ENCODE peak calls at places on chromosomes 1 and 21, in four cellular contexts. One of them, this sample, is unnamed.

GRCh38 chr1:84689514-84690396 is 506 bp downstream of the SSX2IP start:
- DNase-seq in HepG2: peak
- DNase-seq in WTC11: peak
- DNase-seq in A549: peak
- DNase-seq in this sample: no peak

GRCh38 chr1:29324771-29325351 is 88.5 kb downstream of the PTPRU start:
- DNase-seq in WTC11: peak
- DNase-seq in A549: no peak
- DNase-seq in HepG2: no peak
- DNase-seq in this sample: peak

GRCh38 chr1:63157085-63157484 is 165.3 kb upstream of the FOXD3 start:
- DNase-seq in WTC11: no peak
- DNase-seq in A549: no peak
- DNase-seq in HepG2: no peak
- DNase-seq in this sample: no peak

GRCh38 chr1:77282187-77282865 is 507 bp downstream of the AK5 start:
- DNase-seq in WTC11: peak
- DNase-seq in HepG2: no peak
- DNase-seq in A549: peak
- DNase-seq in this sample: no peak

GRCh38 chr1:200473698-200474371 is 64.0 kb upstream of the ZNF281 start:
- DNase-seq in A549: no peak
- DNase-seq in WTC11: no peak
- DNase-seq in HepG2: no peak
- DNase-seq in this sample: no peak

GRCh38 chr1:27616441-27616840 is 12.5 kb upstream of the AHDC1 start:
- DNase-seq in HepG2: no peak
- DNase-seq in WTC11: no peak
- DNase-seq in A549: no peak
- DNase-seq in this sample: no peak

GRCh38 chr1:192788184-192788583 is 20.7 kb upstream of the RGS2 start:
- DNase-seq in WTC11: no peak
- DNase-seq in A549: peak
- DNase-seq in HepG2: no peak
- DNase-seq in this sample: peak

GRCh38 chr1:245441699-245442098 is 286.9 kb downstream of the KIF26B start:
- DNase-seq in WTC11: no peak
- DNase-seq in A549: no peak
- DNase-seq in HepG2: no peak
- DNase-seq in this sample: no peak

GRCh38 chr1:41495171-41495948 is 10.9 kb upstream of the EDN2 start:
- DNase-seq in WTC11: peak
- DNase-seq in HepG2: peak
- DNase-seq in A549: peak
- DNase-seq in this sample: peak

GRCh38 chr1:235246022-235246948 is 81.7 kb downstream of the ARID4B start:
- DNase-seq in A549: no peak
- DNase-seq in HepG2: no peak
- DNase-seq in WTC11: no peak
- DNase-seq in this sample: no peak

GRCh38 chr1:110060034-110060661 is 10.3 kb downstream of the ALX3 start:
- DNase-seq in WTC11: peak
- DNase-seq in A549: peak
- DNase-seq in HepG2: peak
- DNase-seq in this sample: peak

GRCh38 chr1:245773344-245773743 is 618.6 kb downstream of the KIF26B start:
- DNase-seq in HepG2: no peak
- DNase-seq in A549: no peak
- DNase-seq in WTC11: no peak
- DNase-seq in this sample: no peak

GRCh38 chr1:12757836-12758235 is 11.8 kb downstream of the CFAP107 start:
- DNase-seq in HepG2: no peak
- DNase-seq in A549: no peak
- DNase-seq in WTC11: no peak
- DNase-seq in this sample: no peak

GRCh38 chr1:155309423-155310021 is 856 bp downstream of the FDPS start:
- DNase-seq in A549: peak
- DNase-seq in WTC11: no peak
- DNase-seq in HepG2: no peak
- DNase-seq in this sample: peak

GRCh38 chr1:56187410-56187809 is 392.0 kb downstream of the PLPP3 start:
- DNase-seq in HepG2: no peak
- DNase-seq in WTC11: no peak
- DNase-seq in A549: no peak
- DNase-seq in this sample: no peak

GRCh38 chr1:24089743-24090555 is 22.0 kb downstream of the MYOM3 start:
- DNase-seq in HepG2: no peak
- DNase-seq in A549: no peak
- DNase-seq in WTC11: no peak
- DNase-seq in this sample: no peak

GRCh38 chr1:58885998-58886397 is 102.2 kb upstream of the JUN start:
- DNase-seq in WTC11: no peak
- DNase-seq in HepG2: no peak
- DNase-seq in A549: no peak
- DNase-seq in this sample: no peak

GRCh38 chr1:115975569-115976061 is 698 bp upstream of the SLC22A15 start:
- DNase-seq in A549: no peak
- DNase-seq in WTC11: no peak
- DNase-seq in HepG2: no peak
- DNase-seq in this sample: no peak

GRCh38 chr1:18849252-18849651 is 10.2 kb downstream of the TAS1R2 start:
- DNase-seq in HepG2: no peak
- DNase-seq in A549: no peak
- DNase-seq in WTC11: no peak
- DNase-seq in this sample: no peak

GRCh38 chr1:222286039-222286438 is 261.9 kb downstream of the HHIPL2 start:
- DNase-seq in WTC11: no peak
- DNase-seq in HepG2: no peak
- DNase-seq in A549: no peak
- DNase-seq in this sample: no peak

GRCh38 chr1:85438353-85438752 is 26.6 kb downstream of the DDAH1 start:
- DNase-seq in HepG2: peak
- DNase-seq in A549: no peak
- DNase-seq in WTC11: no peak
- DNase-seq in this sample: no peak

GRCh38 chr21:35885942-35886541 is 174.3 kb downstream of the SETD4 start:
- DNase-seq in WTC11: no peak
- DNase-seq in A549: no peak
- DNase-seq in HepG2: peak
- DNase-seq in this sample: no peak

GRCh38 chr1:205547932-205548827 is 43.7 kb downstream of the CDK18 start:
- DNase-seq in WTC11: no peak
- DNase-seq in HepG2: no peak
- DNase-seq in A549: no peak
- DNase-seq in this sample: no peak

GRCh38 chr1:156319664-156320063 is 18.4 kb downstream of the CCT3 start:
- DNase-seq in HepG2: peak
- DNase-seq in A549: peak
- DNase-seq in WTC11: no peak
- DNase-seq in this sample: no peak

GRCh38 chr1:74485622-74486021 is 26.8 kb downstream of the LRRC53 start:
- DNase-seq in A549: no peak
- DNase-seq in HepG2: no peak
- DNase-seq in WTC11: no peak
- DNase-seq in this sample: no peak

GRCh38 chr1:185318431-185319151 is 1.5 kb upstream of the IVNS1ABP start:
- DNase-seq in WTC11: no peak
- DNase-seq in A549: no peak
- DNase-seq in HepG2: no peak
- DNase-seq in this sample: peak

GRCh38 chr1:183932412-183932811 is 105.1 kb downstream of the COLGALT2 start:
- DNase-seq in A549: no peak
- DNase-seq in WTC11: no peak
- DNase-seq in HepG2: no peak
- DNase-seq in this sample: no peak

GRCh38 chr1:210099921-210100320 is 132.7 kb upstream of the SERTAD4 start:
- DNase-seq in WTC11: no peak
- DNase-seq in HepG2: no peak
- DNase-seq in A549: no peak
- DNase-seq in this sample: no peak

GRCh38 chr1:87113313-87113712 is 198.9 kb downstream of the HS2ST1 start:
- DNase-seq in A549: no peak
- DNase-seq in WTC11: no peak
- DNase-seq in HepG2: no peak
- DNase-seq in this sample: no peak

GRCh38 chr1:220891221-220892085 is 12.2 kb downstream of the HLX start:
- DNase-seq in HepG2: no peak
- DNase-seq in A549: no peak
- DNase-seq in WTC11: no peak
- DNase-seq in this sample: no peak

GRCh38 chr1:220894025-220894923 is 15.0 kb downstream of the HLX start:
- DNase-seq in WTC11: peak
- DNase-seq in HepG2: no peak
- DNase-seq in A549: no peak
- DNase-seq in this sample: no peak

GRCh38 chr1:220892086-220892376 is 12.8 kb downstream of the HLX start:
- DNase-seq in WTC11: no peak
- DNase-seq in HepG2: no peak
- DNase-seq in A549: no peak
- DNase-seq in this sample: no peak

GRCh38 chr1:220893701-220894024 is 14.4 kb downstream of the HLX start:
- DNase-seq in WTC11: no peak
- DNase-seq in A549: no peak
- DNase-seq in HepG2: no peak
- DNase-seq in this sample: no peak

DNA sequence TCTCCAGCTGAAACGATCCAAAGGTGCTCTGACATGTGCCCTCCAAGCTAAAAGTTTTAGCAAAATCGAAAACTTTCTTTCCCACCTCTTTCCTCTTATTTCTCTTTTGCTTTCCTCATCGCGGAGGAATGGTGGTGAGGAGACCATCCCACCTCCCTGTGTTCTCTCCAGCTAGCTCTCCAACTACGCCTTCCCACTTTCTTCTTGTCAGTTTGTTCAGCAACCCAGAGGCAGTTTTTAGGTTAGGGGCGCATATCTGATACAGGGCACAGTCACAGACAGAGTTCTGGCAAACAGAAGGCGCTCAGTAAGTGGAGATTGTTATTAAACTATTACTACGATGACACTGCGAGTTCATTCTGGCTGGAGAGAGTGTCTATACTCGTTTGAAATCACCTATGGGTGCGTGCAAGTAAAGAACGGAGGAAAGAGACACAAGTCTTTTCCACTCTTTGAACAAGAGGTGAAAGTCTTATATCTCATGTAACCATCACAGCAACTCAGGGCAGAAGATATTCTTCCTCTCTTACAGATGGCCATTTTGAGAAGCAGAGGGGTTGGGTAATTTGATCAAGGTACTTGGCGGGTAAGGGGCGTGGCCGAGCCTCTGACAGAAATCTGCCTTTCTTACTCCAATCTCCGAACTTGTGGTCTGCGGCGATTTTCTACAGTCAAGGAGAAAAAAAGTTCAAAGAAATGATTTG is 13.9 kb downstream of the HLX start:
- DNase-seq in HepG2: no peak
- DNase-seq in A549: no peak
- DNase-seq in WTC11: peak
- DNase-seq in this sample: no peak
- TF ChIP-seq NR3C1 in HepG2: no peak
- TF ChIP-seq NR3C1 in A549: no peak
- TF ChIP-seq NR3C1 in WTC11: no peak
- TF ChIP-seq NR3C1 in this sample: no peak

GRCh38 chr1:224736619-224737352 is 120.7 kb downstream of the CNIH3 start:
- DNase-seq in WTC11: peak
- DNase-seq in A549: no peak
- DNase-seq in HepG2: peak
- DNase-seq in this sample: peak
- TF ChIP-seq NR3C1 in WTC11: no peak
- TF ChIP-seq NR3C1 in A549: no peak
- TF ChIP-seq NR3C1 in HepG2: no peak
- TF ChIP-seq NR3C1 in this sample: no peak

GRCh38 chr21:44017601-44018000 is 5.5 kb downstream of the TRAPPC10 start:
- DNase-seq in WTC11: no peak
- DNase-seq in HepG2: no peak
- DNase-seq in A549: no peak
- DNase-seq in this sample: peak

GRCh38 chr21:44020551-44020950 is 8.4 kb downstream of the TRAPPC10 start:
- DNase-seq in HepG2: no peak
- DNase-seq in A549: no peak
- DNase-seq in WTC11: no peak
- DNase-seq in this sample: no peak

GRCh38 chr21:44018127-44018526 is 6.0 kb downstream of the TRAPPC10 start:
- DNase-seq in WTC11: no peak
- DNase-seq in A549: no peak
- DNase-seq in HepG2: no peak
- DNase-seq in this sample: no peak

GRCh38 chr21:44019568-44019958 is 7.5 kb downstream of the TRAPPC10 start:
- DNase-seq in WTC11: no peak
- DNase-seq in A549: no peak
- DNase-seq in HepG2: no peak
- DNase-seq in this sample: no peak

GRCh38 chr21:44018813-44019567 is 6.9 kb downstream of the TRAPPC10 start:
- DNase-seq in HepG2: no peak
- DNase-seq in A549: no peak
- DNase-seq in WTC11: no peak
- DNase-seq in this sample: peak
- TF ChIP-seq NR3C1 in HepG2: no peak
- TF ChIP-seq NR3C1 in A549: no peak
- TF ChIP-seq NR3C1 in WTC11: no peak
- TF ChIP-seq NR3C1 in this sample: no peak

DNA sequence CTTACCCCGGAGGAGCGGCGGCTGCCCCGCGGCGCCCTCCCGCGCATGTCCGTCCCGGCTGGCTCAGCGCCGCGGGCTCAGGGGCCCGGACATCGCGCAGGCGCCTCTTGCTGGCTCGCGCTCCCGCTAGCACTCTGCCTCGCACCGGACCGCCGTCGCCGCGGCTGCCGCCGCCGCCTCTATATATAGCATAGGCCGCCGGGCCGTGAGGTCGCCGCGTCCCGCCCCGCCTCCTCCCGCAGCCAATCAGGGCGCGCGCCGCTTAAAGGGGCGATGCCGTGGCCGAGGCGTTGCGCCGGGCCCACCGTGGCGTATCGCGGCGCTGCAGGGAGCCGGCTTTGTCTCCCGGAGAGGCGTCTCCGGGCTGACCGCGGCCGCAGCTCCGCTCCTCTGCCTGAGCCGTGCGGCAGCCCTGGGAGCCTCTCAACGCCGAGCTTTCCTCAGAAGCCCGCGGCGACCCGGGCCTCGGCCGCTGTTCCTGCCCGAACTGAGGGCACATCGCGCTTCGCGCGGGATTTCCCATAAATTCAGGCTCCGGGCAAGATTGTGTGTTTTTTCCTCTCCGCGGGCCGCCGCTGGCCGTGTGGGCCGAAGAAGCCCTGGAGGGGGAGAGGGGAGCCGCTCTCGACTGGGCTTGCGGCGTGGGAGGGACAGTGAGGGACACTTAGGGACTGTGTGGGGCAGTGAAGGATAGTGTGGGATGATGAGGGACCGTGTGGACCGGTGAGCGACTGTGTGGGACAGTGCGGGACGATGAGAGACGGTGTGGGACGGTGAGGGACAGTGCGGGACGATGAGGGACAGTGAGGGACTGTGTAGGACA is at the start of gene ERRFI1:
- DNase-seq in WTC11: peak
- DNase-seq in HepG2: peak
- DNase-seq in A549: peak
- DNase-seq in this sample: peak
- TF ChIP-seq NR3C1 in WTC11: no peak
- TF ChIP-seq NR3C1 in HepG2: no peak
- TF ChIP-seq NR3C1 in A549: no peak
- TF ChIP-seq NR3C1 in this sample: peak

GRCh38 chr1:108084866-108085477 is 115.2 kb downstream of the SLC25A24 start:
- DNase-seq in A549: no peak
- DNase-seq in WTC11: no peak
- DNase-seq in HepG2: no peak
- DNase-seq in this sample: no peak
- TF ChIP-seq NR3C1 in A549: no peak
- TF ChIP-seq NR3C1 in WTC11: no peak
- TF ChIP-seq NR3C1 in HepG2: no peak
- TF ChIP-seq NR3C1 in this sample: no peak

This sample was measured in K562.